ENCODE peak calls at places on chromosomes 12 and 14, in eight cellular contexts. N is coronary artery, K is AG10803, T is T-helper 17 cell, H is omental fat pad, L is natural killer cell, G is NB4, F is GM23248. B is an unnamed sample.

GRCh38 chr12:15540469-15540872 is 218.2 kb downstream of the PTPRO start:
- DNase-seq in H (no peak), N (no peak), G (no peak), K (peak), T (no peak), L (no peak), F (peak), B (peak)

GRCh38 chr14:55440385-55440784 is at the start of gene TBPL2:
- DNase-seq in K (no peak), G (no peak), N (no peak), T (no peak), L (no peak), F (no peak), H (no peak), B (no peak)

GRCh38 chr12:58509116-58509885 is 411.0 kb downstream of the LRIG3 start:
- DNase-seq in H (no peak), N (no peak), K (peak), T (no peak), G (peak), F (peak), L (no peak), B (peak)

GRCh38 chr12:67275380-67275913 is 6.3 kb downstream of the CAND1 start:
- DNase-seq in H (no peak), G (no peak), N (no peak), F (peak), K (no peak), T (no peak), L (no peak), B (peak)

GRCh38 chr12:4041191-4041885 is 168.1 kb upstream of the PARP11 start:
- DNase-seq in L (no peak), T (no peak), N (no peak), K (no peak), H (no peak), F (no peak), G (no peak), B (peak)

GRCh38 chr12:27474344-27474743 is 27.8 kb downstream of the SMCO2 start:
- DNase-seq in T (no peak), F (peak), N (no peak), K (peak), H (no peak), L (no peak), G (no peak), B (peak)

GRCh38 chr14:77040309-77040994 is 11.9 kb upstream of the IRF2BPL start:
- DNase-seq in T (peak), L (peak), N (peak), F (peak), H (peak), K (peak), G (peak), B (peak)

GRCh38 chr12:15558915-15559528 is 230.2 kb downstream of the EPS8 start:
- DNase-seq in T (no peak), H (no peak), F (peak), G (no peak), K (peak), L (no peak), N (no peak), B (peak)

GRCh38 chr14:79356040-79356439 is 855.3 kb downstream of the DIO2 start:
- DNase-seq in T (no peak), F (no peak), G (no peak), L (no peak), N (no peak), H (no peak), K (no peak), B (no peak)

GRCh38 chr12:57896437-57897201 is 44.7 kb upstream of the ATP23 start:
- DNase-seq in G (no peak), N (peak), K (peak), L (no peak), T (no peak), H (no peak), F (peak), B (peak)

GRCh38 chr14:71538288-71538687 is 393.9 kb upstream of the RGS6 start:
- DNase-seq in T (no peak), N (no peak), K (no peak), H (no peak), L (no peak), F (no peak), G (no peak), B (no peak)

GRCh38 chr12:105334568-105334967 is 4.1 kb downstream of the C12orf75 start:
- DNase-seq in N (no peak), H (no peak), G (no peak), F (peak), K (no peak), L (no peak), T (no peak), B (peak)

GRCh38 chr12:109820921-109821381 is 12.2 kb downstream of the TRPV4 start:
- DNase-seq in H (no peak), N (no peak), F (no peak), G (no peak), T (no peak), K (no peak), L (no peak), B (peak)

GRCh38 chr12:52160200-52160599 is 31.6 kb downstream of the KRT80 start:
- DNase-seq in K (no peak), L (no peak), N (no peak), T (no peak), F (no peak), G (no peak), H (no peak), B (no peak)

GRCh38 chr12:82793882-82794281 is 107.2 kb downstream of the TMTC2 start:
- DNase-seq in K (no peak), G (no peak), L (no peak), N (no peak), H (no peak), F (no peak), T (no peak), B (no peak)

GRCh38 chr14:73230051-73230450 is 7.3 kb upstream of the PAPLN start:
- DNase-seq in N (peak), G (no peak), T (no peak), F (no peak), L (no peak), H (no peak), K (no peak), B (no peak)

GRCh38 chr14:72924332-72924731 is 1.9 kb upstream of the DCAF4 start:
- DNase-seq in K (no peak), N (no peak), G (no peak), T (no peak), H (no peak), F (no peak), L (no peak), B (no peak)

GRCh38 chr12:14199455-14200199 is 165.9 kb upstream of the ATF7IP start:
- DNase-seq in N (no peak), K (no peak), L (no peak), H (no peak), T (no peak), F (no peak), G (no peak), B (no peak)

GRCh38 chr14:73255005-73255400 is 17.7 kb downstream of the PAPLN start:
- DNase-seq in K (no peak), F (no peak), H (no peak), L (no peak), N (no peak), G (no peak), T (no peak), B (no peak)

GRCh38 chr14:59337151-59337611 is 128.0 kb downstream of the GPR135 start:
- DNase-seq in N (peak), L (no peak), K (peak), T (no peak), F (peak), G (peak), H (peak), B (peak)

GRCh38 chr14:55057919-55058318 is 6.5 kb downstream of the MAPK1IP1L start:
- DNase-seq in N (no peak), K (no peak), G (no peak), T (no peak), L (no peak), H (no peak), F (no peak), B (no peak)

GRCh38 chr12:67377021-67377420 is 107.9 kb downstream of the CAND1 start:
- DNase-seq in F (no peak), N (no peak), L (no peak), K (no peak), H (no peak), G (no peak), T (no peak), B (peak)

GRCh38 chr14:91418387-91419043 is 895 bp upstream of the CCDC88C start:
- DNase-seq in L (peak), H (peak), G (peak), N (no peak), F (peak), K (peak), T (peak), B (peak)

GRCh38 chr14:104665663-104666522 is 23.5 kb upstream of the INF2 start:
- DNase-seq in F (no peak), K (no peak), L (no peak), N (no peak), T (peak), H (no peak), G (no peak), B (peak)

GRCh38 chr14:58629273-58629672 is 8.5 kb upstream of the DACT1 start:
- DNase-seq in K (no peak), H (no peak), G (no peak), F (no peak), L (no peak), N (no peak), T (no peak), B (no peak)

GRCh38 chr12:108832730-108833354 is 24.5 kb downstream of the SSH1 start:
- DNase-seq in H (no peak), N (no peak), G (no peak), L (no peak), T (no peak), F (peak), K (peak), B (peak)

GRCh38 chr12:75944097-75944904 is 87.3 kb downstream of the PHLDA1 start:
- DNase-seq in K (peak), T (no peak), N (no peak), L (no peak), G (peak), H (no peak), F (peak), B (peak)

GRCh38 chr12:132065203-132065602 is 78.9 kb downstream of the DDX51 start:
- DNase-seq in H (no peak), K (no peak), F (no peak), G (no peak), T (no peak), N (no peak), L (no peak), B (no peak)